ENCODE peak calls at places on chromosomes 11 and 22, in four cellular contexts. A, E, B and X are unnamed samples.

GRCh38 chr11:83480811-83481210 is 194.6 kb upstream of the CCDC90B start:
- DNase-seq in A (no peak), E (no peak), B (no peak), X (no peak)

GRCh38 chr11:690738-691633 is 4.0 kb downstream of the DEAF1 start:
- DNase-seq in A (no peak), E (no peak), B (no peak), X (no peak)

GRCh38 chr11:9362393-9362863 is 22.0 kb upstream of the IPO7 start:
- DNase-seq in A (no peak), E (no peak), B (no peak), X (no peak)

GRCh38 chr22:20953668-20954500 is 13.2 kb upstream of the AIFM3 start:
- DNase-seq in A (no peak), E (no peak), B (peak; percentile 34), X (no peak)

GRCh38 chr11:71397961-71398360 is 50.2 kb downstream of the DHCR7 start:
- DNase-seq in A (no peak), E (no peak), B (no peak), X (no peak)

GRCh38 chr11:101128571-101129202 is 926 bp downstream of the PGR start:
- DNase-seq in A (no peak), E (no peak), B (no peak), X (no peak)

GRCh38 chr22:40534379-40535188 is 101.9 kb downstream of the MRTFA start:
- DNase-seq in A (peak; percentile 26), E (no peak), B (no peak), X (no peak)

GRCh38 chr22:37016134-37016910 is 2.9 kb downstream of the TST start:
- DNase-seq in A (no peak), E (no peak), B (no peak), X (no peak)

GRCh38 chr11:1101318-1102089 is 26.8 kb downstream of the MUC2 start:
- DNase-seq in A (no peak), E (no peak), B (no peak), X (no peak)

GRCh38 chr22:22666307-22667091 is 22.1 kb downstream of the GGTLC2 start:
- DNase-seq in A (no peak), E (no peak), B (no peak), X (peak; percentile 1)

GRCh38 chr11:129856036-129856435 is 39.3 kb downstream of the NFRKB start:
- DNase-seq in A (no peak), E (no peak), B (no peak), X (no peak)

GRCh38 chr11:70567680-70568503 is 169.6 kb downstream of the CTTN start:
- DNase-seq in A (no peak), E (no peak), B (no peak), X (no peak)

GRCh38 chr11:109853156-109853776 is 239.9 kb upstream of the ZC3H12C start:
- DNase-seq in A (peak; percentile 70), E (peak; percentile 31), B (peak; percentile 62), X (no peak)

GRCh38 chr11:837189-837989 is 4.6 kb downstream of the CD151 start:
- DNase-seq in A (no peak), E (no peak), B (no peak), X (no peak)

GRCh38 chr11:92693146-92693545 is 276.3 kb upstream of the MTNR1B start:
- DNase-seq in A (no peak), E (no peak), B (no peak), X (no peak)

GRCh38 chr11:35267504-35267903 is 128.5 kb downstream of the CD44 start:
- DNase-seq in A (peak; percentile 72), E (no peak), B (no peak), X (no peak)

GRCh38 chr11:19980957-19981669 is 179.2 kb downstream of the DBX1 start:
- DNase-seq in A (peak; percentile 43), E (no peak), B (peak; percentile 88), X (no peak)

GRCh38 chr22:17672417-17672991 is 33.9 kb downstream of the BCL2L13 start:
- DNase-seq in A (peak; percentile 67), E (no peak), B (no peak), X (no peak)

GRCh38 chr22:42994917-42995562 is 19.9 kb downstream of the PACSIN2 start:
- DNase-seq in A (no peak), E (no peak), B (peak; percentile 77), X (no peak)

GRCh38 chr22:29704528-29705285 is 15.1 kb upstream of the CABP7 start:
- DNase-seq in A (no peak), E (peak; percentile 92), B (no peak), X (peak; percentile 49)

GRCh38 chr22:40712311-40712710 is 33.0 kb downstream of the MCHR1 start:
- DNase-seq in A (no peak), E (no peak), B (no peak), X (no peak)

GRCh38 chr22:22939537-22940368 is 52.1 kb downstream of the IGLL5 start:
- DNase-seq in A (no peak), E (no peak), B (no peak), X (no peak)

GRCh38 chr11:3353066-3353465 is 25.9 kb downstream of the ZNF195 start:
- DNase-seq in A (no peak), E (no peak), B (no peak), X (no peak)

GRCh38 chr22:30021881-30022619 is 58.2 kb upstream of the HORMAD2 start:
- DNase-seq in A (no peak), E (peak; percentile 70), B (no peak), X (no peak)

GRCh38 chr11:19951558-19952083 is 208.7 kb downstream of the DBX1 start:
- DNase-seq in A (no peak), E (peak; percentile 52), B (no peak), X (peak; percentile 47)

GRCh38 chr11:108890482-108891092 is 225.7 kb downstream of the DDX10 start:
- DNase-seq in A (no peak), E (peak; percentile 25), B (no peak), X (no peak)

GRCh38 chr11:128519353-128519752 is 68.0 kb downstream of the ETS1 start:
- DNase-seq in A (no peak), E (no peak), B (no peak), X (no peak)

GRCh38 chr11:120131941-120132644 is 5.8 kb downstream of the TRIM29 start:
- DNase-seq in A (no peak), E (no peak), B (no peak), X (peak; percentile 10)

GRCh38 chr11:29333993-29334780 is 682.6 kb downstream of the KCNA4 start:
- DNase-seq in A (no peak), E (peak; percentile 28), B (no peak), X (peak; percentile 44)

GRCh38 chr11:133163463-133164419 is 368.6 kb downstream of the OPCML start:
- DNase-seq in A (peak; percentile 1), E (peak; percentile 82), B (peak; percentile 2), X (peak; percentile 67)

GRCh38 chr22:46738642-46738960 is 549 bp upstream of the CERK start:
- DNase-seq in A (no peak), E (no peak), B (no peak), X (no peak)

GRCh38 chr11:64665381-64665780 is 57.6 kb downstream of the NRXN2 start:
- DNase-seq in A (no peak), E (peak; percentile 3), B (no peak), X (no peak)

GRCh38 chr11:85953491-85954143 is 98.4 kb downstream of the CCDC83 start:
- DNase-seq in A (no peak), E (no peak), B (peak; percentile 67), X (no peak)

GRCh38 chr11:20158597-20159257 is 1.5 kb downstream of the DBX1 start:
- DNase-seq in A (no peak), E (no peak), B (peak; percentile 4), X (no peak)

GRCh38 chr22:28714043-28714442 is 27.6 kb downstream of the CHEK2 start:
- DNase-seq in A (no peak), E (no peak), B (no peak), X (no peak)